ENCODE peak calls at places on chromosomes 1 and 21, in four cellular contexts. P is HepG2, F is WTC11, G is K562. E is an unnamed sample.

GRCh38 chr1:1438531-1439381 is 3.3 kb downstream of the VWA1 start:
- DNase-seq in P (no peak), F (no peak), G (no peak), E (no peak)

GRCh38 chr1:211935448-211935970 is 99.8 kb downstream of the INTS7 start:
- DNase-seq in P (no peak), F (no peak), G (no peak), E (peak)

GRCh38 chr1:207055386-207056001 is 2.4 kb downstream of the PFKFB2 start:
- DNase-seq in P (no peak), F (no peak), G (no peak), E (no peak)

GRCh38 chr1:10960954-10961833 is 51.3 kb upstream of the TARDBP start:
- DNase-seq in P (peak), F (peak), G (peak), E (no peak)

GRCh38 chr1:232678185-232678886 is 48.4 kb upstream of the SIPA1L2 start:
- DNase-seq in P (no peak), F (no peak), G (no peak), E (no peak)

GRCh38 chr1:68231627-68232303 is 558 bp downstream of the WLS start:
- DNase-seq in P (no peak), F (peak), G (no peak), E (no peak)

GRCh38 chr1:5903031-5903430 is 89.2 kb downstream of the NPHP4 start:
- DNase-seq in P (no peak), F (no peak), G (no peak), E (no peak)

GRCh38 chr1:247322849-247323586 is 8.6 kb downstream of the ZNF496 start:
- DNase-seq in P (no peak), F (no peak), G (no peak), E (no peak)

GRCh38 chr1:10657080-10657847 is 139.2 kb downstream of the CASZ1 start:
- DNase-seq in P (no peak), F (no peak), G (no peak), E (no peak)

GRCh38 chr21:25772680-25773079 is 37.9 kb downstream of the GABPA start:
- DNase-seq in P (no peak), F (no peak), G (no peak), E (no peak)

GRCh38 chr1:53327183-53327941 is 508 bp downstream of the LRP8 start:
- DNase-seq in P (peak), F (peak), G (peak), E (no peak)

GRCh38 chr1:38624341-38625039 is 235.1 kb downstream of the RRAGC start:
- DNase-seq in P (no peak), F (no peak), G (no peak), E (no peak)

GRCh38 chr1:60421965-60422364 is 348.4 kb upstream of the C1orf87 start:
- DNase-seq in P (no peak), F (no peak), G (no peak), E (no peak)

GRCh38 chr1:60423181-60423780 is 349.7 kb upstream of the C1orf87 start:
- DNase-seq in P (no peak), F (no peak), G (no peak), E (no peak)

GRCh38 chr1:60415696-60416095 is 342.1 kb upstream of the C1orf87 start:
- DNase-seq in P (no peak), F (no peak), G (no peak), E (no peak)

DNA sequence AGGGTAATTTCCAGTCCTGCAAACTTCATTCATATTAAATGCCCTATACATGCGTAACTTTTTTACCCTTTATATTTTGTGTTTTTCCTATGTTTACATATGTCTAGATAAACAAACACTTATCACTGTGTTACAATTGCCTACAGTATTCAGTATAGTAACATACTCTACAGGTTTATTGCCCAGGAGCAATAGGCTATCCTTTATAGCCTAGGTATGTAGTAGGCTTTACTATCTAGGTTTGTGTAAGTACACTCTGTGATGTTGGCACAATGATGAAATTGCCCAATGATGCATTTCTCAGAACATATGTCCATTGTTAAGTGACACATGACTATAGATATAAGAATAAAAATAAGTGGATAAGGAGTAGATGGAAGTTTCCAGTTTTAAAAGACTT is 345.5 kb upstream of the C1orf87 start:
- DNase-seq in P (no peak), F (no peak), G (no peak), E (no peak)
- TF ChIP-seq CBFB in P (no peak), F (no peak), G (no peak), E (no peak)

GRCh38 chr1:41500378-41500777 is 15.9 kb upstream of the EDN2 start:
- DNase-seq in P (no peak), F (no peak), G (no peak), E (no peak)
- TF ChIP-seq CBFB in P (no peak), F (no peak), G (no peak), E (no peak)

GRCh38 chr1:27303509-27303908 is 18.5 kb upstream of the TMEM222 start:
- DNase-seq in P (no peak), F (peak), G (no peak), E (no peak)

GRCh38 chr1:27302612-27303011 is 19.4 kb upstream of the TMEM222 start:
- DNase-seq in P (no peak), F (no peak), G (no peak), E (no peak)

GRCh38 chr1:27306892-27307850 is 14.8 kb upstream of the TMEM222 start:
- DNase-seq in P (peak), F (peak), G (peak), E (no peak)

GRCh38 chr1:27307851-27308598 is 13.9 kb upstream of the TMEM222 start:
- DNase-seq in P (no peak), F (no peak), G (no peak), E (no peak)

DNA sequence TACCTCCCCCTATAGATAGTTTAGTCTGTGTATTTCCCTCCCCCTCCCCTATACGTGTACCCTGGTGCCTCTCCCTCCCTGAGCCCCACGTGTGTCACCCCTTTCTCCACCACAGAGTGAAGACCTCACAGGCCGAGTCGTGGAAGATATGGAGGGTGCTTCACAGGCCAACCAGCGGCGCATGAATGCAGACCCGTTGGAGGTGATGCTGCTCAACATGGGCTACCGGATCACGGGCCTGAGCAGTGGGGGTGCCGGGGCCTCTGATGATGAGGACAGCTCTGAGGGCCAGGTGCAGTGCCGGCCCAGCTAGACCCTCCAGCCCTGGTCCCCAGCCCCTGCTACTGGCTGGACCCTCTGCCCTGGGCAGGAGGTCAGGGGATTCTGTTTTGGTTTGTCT is 15.9 kb upstream of the TMEM222 start:
- DNase-seq in P (no peak), F (no peak), G (no peak), E (no peak)
- TF ChIP-seq CBFB in P (no peak), F (no peak), G (no peak), E (no peak)

DNA sequence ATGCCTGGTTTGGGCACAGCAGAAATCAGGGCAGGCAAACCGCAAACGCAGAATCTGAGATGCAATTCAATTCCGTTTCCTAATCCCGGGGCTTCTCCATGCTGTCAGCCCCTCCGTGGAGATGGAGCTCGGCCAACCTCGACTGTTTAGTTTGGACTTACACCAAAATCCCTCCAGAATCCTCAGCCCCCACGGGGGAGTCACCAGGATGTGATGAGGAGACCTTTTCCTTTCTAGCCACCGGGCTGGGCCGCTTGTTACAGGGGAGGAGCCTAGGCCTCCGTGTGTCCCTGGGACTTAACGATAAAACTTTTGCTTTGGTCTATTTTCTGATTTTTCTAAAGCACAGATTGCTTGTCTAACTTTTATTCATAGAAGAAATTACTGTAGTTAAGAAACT is 7.9 kb downstream of the SLC2A7 start:
- DNase-seq in P (no peak), F (no peak), G (no peak), E (no peak)
- TF ChIP-seq CBFB in P (no peak), F (no peak), G (no peak), E (no peak)

DNA sequence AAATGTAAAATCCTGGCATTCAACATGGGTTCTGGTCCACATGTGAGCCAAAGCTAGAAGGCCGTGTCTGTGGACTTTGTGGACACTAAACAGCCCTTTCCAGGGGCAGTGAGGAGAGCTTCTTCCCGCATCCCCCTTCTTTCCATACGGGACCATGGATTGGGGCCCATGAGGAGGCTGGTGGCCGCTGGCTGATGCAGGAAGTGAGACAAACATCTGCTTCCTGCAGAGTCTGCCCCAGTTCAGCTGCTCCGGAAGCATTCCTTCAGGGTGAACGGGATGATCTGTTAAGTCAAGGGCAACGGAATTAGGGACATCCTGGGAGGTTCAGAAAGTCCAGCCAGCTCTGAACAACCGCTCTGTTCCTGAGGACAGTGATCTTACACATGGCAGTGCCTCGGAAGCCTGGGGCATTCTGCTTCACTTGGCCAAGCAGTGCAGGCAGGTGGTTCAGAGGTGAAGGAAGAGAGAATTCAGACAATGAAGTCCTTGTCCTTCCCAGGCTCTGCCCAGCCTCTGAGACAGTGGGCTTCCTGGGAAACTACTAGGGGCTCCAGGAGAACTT is 1.5 kb downstream of the CA6 start:
- DNase-seq in P (peak), F (no peak), G (no peak), E (no peak)
- TF ChIP-seq CBFB in P (no peak), F (no peak), G (no peak), E (no peak)

GRCh38 chr1:214567481-214567980 is 16.1 kb upstream of the PTPN14 start:
- DNase-seq in P (no peak), F (no peak), G (no peak), E (no peak)

GRCh38 chr1:214563881-214564280 is 12.5 kb upstream of the PTPN14 start:
- DNase-seq in P (no peak), F (no peak), G (no peak), E (no peak)

GRCh38 chr1:214568328-214568727 is 16.9 kb upstream of the PTPN14 start:
- DNase-seq in P (no peak), F (no peak), G (no peak), E (no peak)

GRCh38 chr1:214569357-214570004 is 18.1 kb upstream of the PTPN14 start:
- DNase-seq in P (no peak), F (no peak), G (no peak), E (no peak)

DNA sequence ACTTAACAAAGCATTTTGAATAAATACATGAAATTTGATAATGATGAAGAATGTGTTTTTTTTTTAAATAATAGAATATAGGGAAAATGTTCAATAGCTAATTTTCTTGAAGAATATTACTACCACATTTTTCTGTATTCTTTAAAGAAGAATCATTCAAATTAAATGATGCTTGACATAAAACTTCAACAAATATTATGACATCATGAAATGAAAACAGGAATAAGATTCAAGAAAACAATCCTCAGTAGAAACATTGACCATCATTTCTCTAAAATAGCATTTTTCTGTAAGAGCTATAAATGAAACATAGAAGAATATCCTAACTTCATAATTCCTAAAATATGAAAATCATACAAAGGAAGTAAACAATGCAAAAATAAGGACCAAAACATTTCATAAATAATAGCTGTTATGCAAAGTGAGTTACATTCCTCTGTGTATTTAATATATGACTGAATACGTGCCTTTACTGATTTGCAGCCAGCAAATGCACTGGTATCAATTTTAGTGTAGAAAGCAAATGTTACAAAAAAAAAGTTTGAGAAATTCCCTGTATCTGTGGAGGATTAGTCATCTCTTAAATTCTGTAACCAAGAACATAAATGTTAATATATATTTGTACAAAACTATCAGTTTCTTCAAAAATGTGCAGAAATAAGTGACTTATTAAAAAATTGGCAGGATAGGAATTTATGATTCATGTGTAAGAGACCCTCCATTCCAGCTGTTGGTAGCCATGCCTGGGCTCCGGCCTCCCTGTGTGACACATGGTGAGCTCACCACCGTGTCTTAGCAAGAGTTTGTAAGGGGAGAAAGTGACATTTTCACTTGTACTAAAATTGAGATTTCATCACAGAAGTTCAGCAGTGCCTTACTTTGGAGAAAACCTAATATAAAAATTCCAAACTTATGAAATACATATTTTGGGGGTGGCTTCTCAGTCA is 15.0 kb upstream of the PTPN14 start:
- DNase-seq in P (no peak), F (no peak), G (no peak), E (no peak)
- TF ChIP-seq CBFB in P (no peak), F (no peak), G (no peak), E (no peak)

GRCh38 chr1:6995789-6996188 is 210.5 kb downstream of the CAMTA1 start:
- DNase-seq in P (no peak), F (no peak), G (no peak), E (no peak)

GRCh38 chr1:6988796-6989195 is 203.5 kb downstream of the CAMTA1 start:
- DNase-seq in P (no peak), F (no peak), G (no peak), E (no peak)

GRCh38 chr1:6987940-6988339 is 202.7 kb downstream of the CAMTA1 start:
- DNase-seq in P (no peak), F (no peak), G (no peak), E (no peak)

GRCh38 chr1:6989506-6990159 is 204.4 kb downstream of the CAMTA1 start:
- DNase-seq in P (no peak), F (no peak), G (no peak), E (no peak)

GRCh38 chr1:6991271-6991670 is 206.0 kb downstream of the CAMTA1 start:
- DNase-seq in P (no peak), F (no peak), G (no peak), E (no peak)
- TF ChIP-seq CBFB in P (no peak), F (no peak), G (no peak), E (no peak)

DNA sequence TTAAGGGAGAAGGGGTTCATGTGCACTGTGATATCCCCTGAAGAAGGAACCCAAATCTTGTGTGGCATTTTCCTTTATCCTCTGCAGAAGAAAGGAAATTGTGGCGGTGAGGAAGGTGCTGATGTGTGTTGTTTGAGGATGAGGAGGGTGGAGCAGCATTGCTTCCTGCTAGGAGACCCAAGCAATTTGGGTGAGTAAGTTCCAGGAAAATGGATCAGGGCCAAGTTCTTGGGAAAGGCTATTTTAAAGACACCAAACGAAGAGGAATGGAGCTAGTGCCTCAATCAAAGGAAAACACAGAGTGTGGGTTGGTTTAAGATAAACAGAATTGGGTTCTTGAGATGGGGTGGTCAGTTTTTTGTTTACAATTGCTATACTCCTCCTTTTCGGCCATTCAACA is 86.7 kb upstream of the MARK1 start:
- DNase-seq in P (no peak), F (no peak), G (no peak), E (no peak)
- TF ChIP-seq CBFB in P (no peak), F (no peak), G (no peak), E (no peak)